ENCODE peak calls at places on chromosome 18, in four cellular contexts. P, J, R and Z are unnamed samples.

GRCh38 chr18:5296706-5297320 is 1.3 kb upstream of the ZBTB14 start:
- DNase-seq in R (peak; percentile 62), J (peak; percentile 63), P (peak; percentile 75), Z (peak; percentile 89)

GRCh38 chr18:41732371-41732770 is 222.7 kb upstream of the PIK3C3 start:
- DNase-seq in R (no peak), P (no peak), J (no peak), Z (no peak)

GRCh38 chr18:23226930-23227728 is 91.8 kb downstream of the CABLES1 start:
- DNase-seq in P (peak; percentile 46), J (no peak), R (no peak), Z (no peak)

GRCh38 chr18:39341106-39341505 is 1775.5 kb upstream of the CELF4 start:
- DNase-seq in R (no peak), J (no peak), P (no peak), Z (no peak)

GRCh38 chr18:46385124-46385523 is 271.9 kb downstream of the LOXHD1 start:
- DNase-seq in R (no peak), P (no peak), J (no peak), Z (no peak)

GRCh38 chr18:75752864-75753263 is 325.4 kb upstream of the SMIM21 start:
- DNase-seq in J (no peak), R (no peak), P (no peak), Z (no peak)

GRCh38 chr18:28267878-28268625 is 91.1 kb upstream of the CDH2 start:
- DNase-seq in J (no peak), R (no peak), P (no peak), Z (no peak)

GRCh38 chr18:23618862-23619387 is 32.6 kb upstream of the NPC1 start:
- DNase-seq in R (no peak), P (no peak), J (no peak), Z (peak; percentile 65)

GRCh38 chr18:42078711-42079110 is 123.7 kb downstream of the PIK3C3 start:
- DNase-seq in R (no peak), J (no peak), P (no peak), Z (no peak)

GRCh38 chr18:72041313-72042032 is 502.7 kb downstream of the CBLN2 start:
- DNase-seq in P (no peak), J (no peak), R (no peak), Z (no peak)

GRCh38 chr18:56252456-56252855 is 385.9 kb downstream of the TXNL1 start:
- DNase-seq in P (no peak), R (no peak), J (no peak), Z (no peak)

GRCh38 chr18:35005963-35006577 is 35.1 kb upstream of the MAPRE2 start:
- DNase-seq in P (no peak), J (peak; percentile 12), R (no peak), Z (no peak)

GRCh38 chr18:45448871-45449270 is 166.4 kb upstream of the SLC14A2 start:
- DNase-seq in R (no peak), P (no peak), J (no peak), Z (no peak)

GRCh38 chr18:40094441-40094840 is 1860.6 kb upstream of the PIK3C3 start:
- DNase-seq in R (no peak), P (no peak), J (no peak), Z (no peak)

GRCh38 chr18:77132369-77133050 is at the start of gene MBP:
- DNase-seq in P (peak; percentile 75), J (peak; percentile 89), R (peak; percentile 90), Z (no peak)
- TF ChIP-seq POLR2A in P (no peak), J (peak; percentile 95), R (peak; percentile 94), Z (peak; percentile 58)

GRCh38 chr18:52902188-52902587 is 562.2 kb downstream of the DCC start:
- DNase-seq in R (no peak), J (no peak), P (no peak), Z (no peak)

GRCh38 chr18:52907942-52908341 is 567.9 kb downstream of the DCC start:
- DNase-seq in R (no peak), P (no peak), J (no peak), Z (no peak)

GRCh38 chr18:52907522-52907921 is 567.5 kb downstream of the DCC start:
- DNase-seq in R (no peak), P (no peak), J (no peak), Z (no peak)

GRCh38 chr18:52903858-52904257 is 563.9 kb downstream of the DCC start:
- DNase-seq in J (no peak), P (no peak), R (no peak), Z (peak; percentile 18)
- TF ChIP-seq CTCF in J (peak; percentile 19), P (peak; percentile 36), R (peak; percentile 61), Z (peak; percentile 32)

GRCh38 chr18:32437080-32437834 is 33.4 kb downstream of the GAREM1 start:
- DNase-seq in R (no peak), P (no peak), J (no peak), Z (no peak)

GRCh38 chr18:32439802-32440201 is 30.9 kb downstream of the GAREM1 start:
- DNase-seq in J (no peak), P (no peak), R (no peak), Z (no peak)

GRCh38 chr18:32438173-32438572 is 32.5 kb downstream of the GAREM1 start:
- DNase-seq in P (peak; percentile 71), J (no peak), R (no peak), Z (peak; percentile 20)

GRCh38 chr18:32440478-32440877 is 30.2 kb downstream of the GAREM1 start:
- DNase-seq in R (no peak), P (no peak), J (no peak), Z (no peak)

GRCh38 chr18:32439241-32439640 is 31.4 kb downstream of the GAREM1 start:
- DNase-seq in J (no peak), R (no peak), P (no peak), Z (no peak)
- H3K9me3 ChIP-seq in J (no peaks in the 10 kb centered on the region), R (no peaks in the 10 kb centered on the region), P (no peaks in the 10 kb centered on the region), Z (no peaks in the 10 kb centered on the region)

DNA sequence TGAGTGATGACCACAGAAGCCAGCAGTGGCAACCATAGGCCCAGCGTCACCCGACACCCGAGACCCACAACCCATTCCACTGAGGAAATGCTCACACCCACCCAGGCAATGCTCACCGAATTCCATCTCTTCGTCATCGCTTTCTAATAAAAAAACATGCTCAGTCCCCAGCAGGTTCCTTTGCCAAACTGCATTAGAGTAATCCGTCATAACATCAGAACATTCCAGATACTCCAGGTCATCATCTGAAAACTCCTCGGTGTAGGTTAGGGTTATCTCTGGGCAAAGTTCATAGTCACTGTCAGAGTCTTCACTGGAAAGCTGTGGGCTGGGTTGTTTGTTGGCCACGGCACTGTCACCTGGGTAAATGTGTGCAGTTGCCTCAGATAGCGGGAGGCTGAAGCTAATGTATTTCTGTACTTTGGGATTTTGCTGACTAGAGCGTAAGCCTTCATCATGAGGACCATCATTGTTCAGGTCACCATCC is 49.3 kb downstream of the ALPK2 start:
- DNase-seq in R (no peak), J (no peak), P (no peak), Z (no peak)
- TF ChIP-seq POLR2A in R (no peak), J (no peak), P (no peak), Z (no peak)

GRCh38 chr18:57959278-57959677 is 84.7 kb upstream of the NEDD4L start:
- DNase-seq in J (no peak), R (peak; percentile 38), P (no peak), Z (peak; percentile 31)
- TF ChIP-seq CTCF in J (no peak), R (peak; percentile 66), P (no peak), Z (no peak)

GRCh38 chr18:80012714-80013113 is 21.5 kb upstream of the RBFA start:
- DNase-seq in J (no peak), P (no peak), R (no peak), Z (no peak)

GRCh38 chr18:80009661-80010550 is 21.5 kb upstream of the TXNL4A start:
- DNase-seq in P (peak; percentile 80), J (no peak), R (no peak), Z (peak; percentile 97)

GRCh38 chr18:80006726-80007125 is 18.4 kb upstream of the TXNL4A start:
- DNase-seq in J (no peak), P (no peak), R (no peak), Z (no peak)

GRCh38 chr18:80004600-80005342 is 16.4 kb upstream of the TXNL4A start:
- DNase-seq in R (peak; percentile 34), J (no peak), P (no peak), Z (no peak)

GRCh38 chr18:80010551-80010906 is 22.2 kb upstream of the TXNL4A start:
- DNase-seq in R (no peak), P (no peak), J (no peak), Z (no peak)
- H3K9me3 ChIP-seq in R (no peaks in the 10 kb centered on the region), P (no peaks in the 10 kb centered on the region), J (no peaks in the 10 kb centered on the region), Z (no peaks in the 10 kb centered on the region)

GRCh38 chr18:63182247-63182771 is 137.3 kb downstream of the BCL2 start:
- DNase-seq in P (no peak), J (no peak), R (peak; percentile 46), Z (no peak)
- TF ChIP-seq POLR2A in P (no peak), J (no peak), R (no peak), Z (no peak)

DNA sequence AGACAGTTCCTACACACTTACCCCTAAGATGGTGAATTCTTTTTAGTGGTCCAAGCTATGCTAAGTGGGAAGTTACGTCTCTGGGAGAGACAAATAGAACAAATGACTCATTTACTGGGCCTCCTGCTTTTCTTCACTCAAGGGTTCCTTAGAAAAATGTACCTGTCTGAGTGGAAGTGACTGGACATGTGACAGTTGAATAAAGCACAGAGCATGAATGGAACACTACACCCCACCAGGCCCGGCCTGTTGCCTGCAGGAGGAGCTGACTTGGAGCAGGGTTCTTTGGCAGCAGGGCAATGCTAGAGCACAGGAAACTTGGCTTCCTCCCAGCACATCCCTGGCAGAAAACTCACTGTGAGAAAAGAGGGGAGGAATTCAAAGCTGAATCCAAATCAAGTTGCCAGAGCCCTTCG is 451.0 kb upstream of the SETBP1 start:
- DNase-seq in J (peak; percentile 36), R (no peak), P (peak; percentile 80), Z (peak; percentile 15)
- TF ChIP-seq CTCF in J (no peak), R (no peak), P (no peak), Z (no peak)

DNA sequence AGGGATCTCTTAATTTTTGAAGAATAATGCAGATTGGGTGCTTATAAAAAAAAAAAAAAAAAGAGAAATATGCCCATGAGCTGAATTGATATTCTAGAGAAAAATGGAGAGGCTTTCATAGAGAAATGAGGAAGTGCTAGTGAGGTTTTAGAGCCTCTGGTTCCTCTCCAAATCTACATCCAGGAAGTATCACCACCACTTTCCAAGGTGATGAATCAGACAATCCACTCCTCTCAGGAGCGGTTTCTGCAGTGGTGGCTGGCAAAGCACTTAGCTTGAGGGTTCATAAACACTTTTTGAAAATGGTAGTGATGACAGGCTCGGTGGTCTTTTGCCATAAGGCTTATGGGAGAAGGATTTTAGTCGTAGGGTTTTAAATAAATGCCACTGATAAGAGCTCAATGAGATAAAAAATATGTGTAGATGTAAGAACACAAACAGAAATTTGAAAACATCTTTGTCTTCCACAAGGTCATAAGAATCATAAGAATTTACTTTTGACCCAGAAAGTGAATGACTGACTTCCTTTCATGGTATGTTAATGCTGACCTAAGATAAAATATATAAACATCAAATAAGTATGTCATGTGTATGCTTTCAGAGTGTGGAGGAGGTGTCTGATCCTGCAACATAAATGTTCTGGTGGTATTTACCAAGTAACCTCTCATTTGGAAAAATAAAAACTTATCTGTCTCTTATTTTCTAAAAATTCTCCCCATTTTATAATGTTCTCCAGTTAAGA is 42.1 kb upstream of the DSG1 start:
- DNase-seq in R (no peak), J (no peak), P (no peak), Z (no peak)
- H3K9me3 ChIP-seq in R (no peaks in the 10 kb centered on the region), J (no peaks in the 10 kb centered on the region), P (no peaks in the 10 kb centered on the region), Z (no peaks in the 10 kb centered on the region)